ENCODE peak calls at places on chromosomes 6 and 20, in five cellular contexts. P is lower lobe of right lung, C is A549, Q is caudate nucleus, R is AG04450. E is an unnamed sample.

GRCh38 chr6:44367686-44368085 is 19.8 kb upstream of the CDC5L start:
- DNase-seq in P (no peak), C (no peak), Q (no peak), R (no peak), E (no peak)

GRCh38 chr6:108114861-108115597 is 40.5 kb upstream of the OSTM1 start:
- DNase-seq in Q (no peak), R (peak; percentile 8), P (peak; percentile 82), C (no peak), E (peak; percentile 77)

GRCh38 chr6:157008568-157008967 is 231.4 kb downstream of the ARID1B start:
- DNase-seq in C (no peak), P (no peak), R (no peak), Q (no peak), E (no peak)

GRCh38 chr6:52503344-52503747 is 73.5 kb downstream of the TRAM2 start:
- DNase-seq in Q (no peak), C (no peak), R (no peak), P (no peak), E (no peak)

GRCh38 chr20:59151820-59152219 is 11.8 kb upstream of the ZNF831 start:
- DNase-seq in C (no peak), Q (no peak), P (no peak), R (no peak), E (no peak)

GRCh38 chr20:20360464-20360863 is 7.4 kb upstream of the INSM1 start:
- DNase-seq in P (no peak), C (peak; percentile 75), Q (no peak), R (peak; percentile 43), E (peak; percentile 92)

GRCh38 chr20:23153696-23154341 is 67.7 kb upstream of the CD93 start:
- DNase-seq in C (no peak), R (no peak), P (peak; percentile 27), Q (no peak), E (no peak)

GRCh38 chr20:30376767-30377658 is 880.5 kb upstream of the DEFB115 start:
- DNase-seq in P (peak; percentile 90), Q (peak; percentile 22), R (peak; percentile 37), C (peak; percentile 67), E (peak; percentile 48)

GRCh38 chr6:41645007-41645618 is 6.8 kb downstream of the MDFI start:
- DNase-seq in R (no peak), Q (no peak), C (no peak), P (peak; percentile 14), E (no peak)

GRCh38 chr6:22732186-22732970 is 163.0 kb downstream of the HDGFL1 start:
- DNase-seq in R (no peak), C (no peak), P (no peak), Q (no peak), E (no peak)

GRCh38 chr6:3659748-3660147 is 91.8 kb downstream of the PXDC1 start:
- DNase-seq in R (no peak), Q (no peak), P (no peak), C (no peak), E (no peak)

GRCh38 chr6:129679758-129680157 is 30.2 kb downstream of the ARHGAP18 start:
- DNase-seq in Q (no peak), C (no peak), P (no peak), R (no peak), E (no peak)

GRCh38 chr6:135146160-135146920 is 34.8 kb upstream of the MYB start:
- DNase-seq in C (no peak), R (no peak), Q (no peak), P (no peak), E (no peak)

E was measured in HuH-7.5.